ENCODE peak calls at places on chromosomes 16 and 17, in eight cellular contexts. Y is uterus; B is CD8-positive, alpha-beta memory T cell; V is IMR-90; X is CD4-positive, CD25-positive, alpha-beta regulatory T cell; K is BE2C; A is thoracic aorta; H is cardiac muscle cell. Z is an unnamed sample. For H3K9me3 and H3K27me3, the result is how much of the 10 kb centered on the place peaks cover.

GRCh38 chr16:31050280-31051030 is 17.1 kb downstream of the STX4 start:
- DNase-seq in A (no peak), K (no peak), Y (no peak), V (no peak), X (no peak), B (no peak), H (no peak), Z (peak)

GRCh38 chr17:78759203-78759968 is 22.7 kb downstream of the CYTH1 start:
- DNase-seq in K (peak), H (peak), A (no peak), Y (no peak), V (peak), B (peak), X (peak), Z (no peak)

GRCh38 chr16:72800524-72800923 is 247.4 kb downstream of the ZFHX3 start:
- DNase-seq in X (no peak), V (no peak), H (no peak), Y (no peak), B (no peak), K (no peak), A (no peak), Z (no peak)

GRCh38 chr17:50204431-50204830 is 3.0 kb upstream of the COL1A1 start:
- DNase-seq in A (no peak), V (no peak), B (no peak), H (no peak), X (no peak), K (no peak), Y (peak), Z (no peak)

GRCh38 chr17:62580947-62581346 is 46.5 kb upstream of the MRC2 start:
- DNase-seq in Y (no peak), V (no peak), B (no peak), A (no peak), K (no peak), H (no peak), X (no peak), Z (no peak)

GRCh38 chr17:43438626-43439529 is 40.1 kb downstream of the ARL4D start:
- DNase-seq in A (no peak), V (peak), B (no peak), H (no peak), X (no peak), Y (no peak), K (peak), Z (no peak)

GRCh38 chr16:83272201-83272600 is 535.6 kb upstream of the HSBP1 start:
- DNase-seq in V (peak), A (no peak), H (no peak), K (no peak), Y (no peak), B (no peak), X (no peak), Z (no peak)

GRCh38 chr17:42845918-42846593 is 1.7 kb downstream of the AOC2 start:
- DNase-seq in K (no peak), A (no peak), X (no peak), B (no peak), H (no peak), V (no peak), Y (no peak), Z (no peak)

GRCh38 chr17:21425736-21426135 is 49.6 kb downstream of the KCNJ12 start:
- DNase-seq in V (peak), X (no peak), A (no peak), Y (no peak), H (no peak), B (no peak), K (no peak), Z (no peak)

GRCh38 chr17:39623356-39623950 is 3.3 kb upstream of the PPP1R1B start:
- DNase-seq in H (peak), K (peak), Y (peak), B (peak), X (peak), V (peak), A (peak), Z (peak)

GRCh38 chr17:27607692-27608091 is 23.3 kb upstream of the LGALS9 start:
- DNase-seq in H (no peak), V (no peak), X (no peak), A (no peak), Y (no peak), K (no peak), B (no peak), Z (no peak)

GRCh38 chr17:36647598-36647997 is 46.2 kb downstream of the MRM1 start:
- DNase-seq in X (no peak), V (no peak), A (no peak), Y (no peak), K (peak), H (no peak), B (no peak), Z (no peak)

GRCh38 chr17:36128411-36128978 is 24.9 kb downstream of the CCL4 start:
- DNase-seq in H (no peak), Y (no peak), B (no peak), K (no peak), V (no peak), X (no peak), A (no peak), Z (no peak)

GRCh38 chr17:77214328-77214727 is 73.6 kb downstream of the SEC14L1 start:
- DNase-seq in Y (no peak), B (no peak), A (no peak), X (no peak), K (no peak), H (no peak), V (no peak), Z (no peak)

GRCh38 chr16:10678655-10679054 is 16.1 kb downstream of the TEKT5 start:
- DNase-seq in X (no peak), K (no peak), H (no peak), A (no peak), V (no peak), Y (no peak), B (no peak), Z (no peak)

GRCh38 chr16:9138731-9139501 is 47.5 kb downstream of the HAPSTR1 start:
- DNase-seq in X (peak), Y (peak), K (peak), V (peak), B (peak), A (no peak), H (peak), Z (peak)

GRCh38 chr16:75169899-75170405 is 21.6 kb downstream of the ZFP1 start:
- DNase-seq in A (no peak), B (no peak), Y (no peak), K (no peak), X (no peak), H (no peak), V (no peak), Z (no peak)
- H3K9me3 ChIP-seq in A (half or more), B (half or more), Y (under half), K (under half), X (half or more), H (under half), V (half or more), Z (under half)

GRCh38 chr17:83098241-83099085 is 19.1 kb downstream of the METRNL start:
- DNase-seq in X (no peak), K (no peak), B (no peak), V (no peak), H (no peak), Y (no peak), A (no peak), Z (no peak)
- H3K4me3 ChIP-seq in X (no peak), K (no peak), B (no peak), V (no peak), H (no peak), Y (no peak), A (peak), Z (no peak)

DNA sequence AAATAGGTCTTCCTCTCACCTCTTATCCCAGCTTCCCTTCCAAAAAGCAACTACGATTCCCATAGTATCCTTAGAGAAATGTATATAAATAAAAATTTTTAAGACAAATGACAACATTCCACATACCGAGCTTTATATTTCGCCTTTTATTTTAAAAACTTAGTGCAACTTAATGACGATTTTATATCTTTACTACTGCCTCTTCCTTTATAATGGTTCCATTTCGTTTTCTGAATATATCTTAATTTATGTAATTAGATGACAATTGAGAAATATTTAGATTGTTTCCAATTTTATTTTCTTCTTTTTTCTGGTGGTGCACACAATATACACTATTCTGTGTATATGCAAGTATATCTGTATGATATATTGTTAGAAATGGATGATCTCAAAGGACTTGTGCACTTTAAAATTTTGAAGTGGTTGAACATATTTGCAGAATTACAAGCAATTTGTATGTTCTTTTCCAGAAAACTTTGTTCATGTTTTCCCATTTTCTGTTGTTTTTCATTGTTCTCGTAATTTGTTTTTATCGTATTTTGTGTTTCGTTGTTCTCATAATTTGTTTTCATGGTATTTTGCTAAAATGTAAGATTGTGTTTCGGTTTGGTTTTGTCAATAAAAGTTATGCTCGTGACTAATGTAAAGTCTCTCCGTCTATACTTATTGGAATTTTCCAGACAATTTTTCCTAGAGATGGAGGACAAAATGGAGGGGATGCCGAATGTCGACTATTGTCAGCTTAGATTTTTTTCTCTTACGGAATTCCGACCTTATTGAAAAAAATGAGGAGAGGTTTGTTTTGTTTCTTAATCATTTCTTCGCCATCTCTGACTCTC is 20.4 kb upstream of the HOXB13 start:
- DNase-seq in X (no peak), V (no peak), K (no peak), H (no peak), B (no peak), Y (no peak), A (no peak), Z (no peak)
- H3K27me3 ChIP-seq in X (half or more), V (half or more), K (half or more), H (half or more), B (half or more), Y (half or more), A (under half), Z (under half)

GRCh38 chr16:35308674-35309073 is 1849.3 kb downstream of the TP53TG3F start:
- DNase-seq in K (no peak), V (no peak), A (no peak), Y (no peak), B (no peak), H (no peak), X (no peak), Z (no peak)
- H3K9me3 ChIP-seq in K (under half), V (under half), A (under half), Y (under half), B (under half), H (under half), X (under half), Z (under half)

DNA sequence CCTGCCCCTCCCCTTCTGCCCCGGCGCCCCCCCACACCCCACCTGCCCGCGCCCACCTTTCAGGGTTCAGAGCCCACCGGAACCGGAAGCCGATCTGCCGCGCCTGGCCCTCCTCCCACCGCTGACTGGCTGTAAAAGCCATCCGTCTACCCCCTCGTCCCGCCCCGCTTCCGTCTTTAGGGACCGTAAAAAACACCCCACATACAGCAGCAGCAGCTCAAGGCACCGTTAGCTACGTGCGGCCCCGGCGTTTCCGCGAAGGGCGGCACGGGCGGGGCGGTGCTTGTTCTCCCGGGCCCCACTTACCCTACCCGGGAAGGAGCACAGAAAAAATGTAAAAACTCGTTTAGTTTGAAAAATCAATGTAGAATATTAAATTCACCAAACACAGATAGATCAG is at the start of gene MRPL28:
- DNase-seq in X (peak), V (peak), K (peak), Y (peak), H (peak), B (peak), A (peak), Z (peak)
- H3K4me3 ChIP-seq in X (peak), V (peak), K (peak), Y (peak), H (peak), B (no peak), A (peak), Z (peak)

GRCh38 chr17:48613862-48614694 is 1.0 kb downstream of the HOXB8 start:
- DNase-seq in V (peak), B (no peak), Y (no peak), A (no peak), H (no peak), K (peak), X (no peak), Z (peak)
- H3K27me3 ChIP-seq in V (under half), B (half or more), Y (half or more), A (under half), H (half or more), K (half or more), X (under half), Z (under half)

GRCh38 chr16:71453051-71453450 is 9.0 kb downstream of the ZNF23 start:
- DNase-seq in H (no peak), K (no peak), A (no peak), B (no peak), X (no peak), Y (no peak), V (peak), Z (no peak)

GRCh38 chr16:71443714-71444113 is 1.9 kb upstream of the TLE7 start:
- DNase-seq in A (no peak), B (no peak), V (no peak), X (no peak), K (no peak), Y (no peak), H (no peak), Z (no peak)

GRCh38 chr16:71448274-71448866 is 6.5 kb upstream of the TLE7 start:
- DNase-seq in X (no peak), A (no peak), Y (no peak), K (no peak), B (no peak), H (no peak), V (no peak), Z (no peak)

GRCh38 chr16:71449020-71449419 is 7.2 kb upstream of the TLE7 start:
- DNase-seq in H (no peak), Y (no peak), K (no peak), B (no peak), X (no peak), A (no peak), V (no peak), Z (no peak)
- H3K9me3 ChIP-seq in H (under half), Y (half or more), K (under half), B (under half), X (half or more), A (half or more), V (half or more), Z (under half)